ENCODE peak calls at places on chromosomes 5 and 9, in nine cellular contexts. One of them, this sample, is unnamed.

GRCh38 chr5:78129632-78130031 is 164.9 kb downstream of the AP3B1 start:
- DNase-seq in COR-L47: no peak
- DNase-seq in HT-29: no peak
- DNase-seq in nephron progenitor cell: no peak
- DNase-seq in C1 segment of cervical spinal cord: no peak
- DNase-seq in NCI-H69: peak; percentile 92
- DNase-seq in right cardiac atrium: no peak
- DNase-seq in stimulated activated CD8-positive, alpha-beta memory T cell treated with anti-CD3 and anti-CD28 coated beads, Interleukin-4, amount 100 ng/mL, for 24 hours: no peak
- DNase-seq in NCI-H1092: peak; percentile 41
- DNase-seq in this sample: no peak

GRCh38 chr9:116450378-116451139 is 236.5 kb upstream of the TRIM32 start:
- DNase-seq in COR-L47: no peak
- DNase-seq in HT-29: no peak
- DNase-seq in nephron progenitor cell: no peak
- DNase-seq in C1 segment of cervical spinal cord: no peak
- DNase-seq in NCI-H69: no peak
- DNase-seq in right cardiac atrium: no peak
- DNase-seq in stimulated activated CD8-positive, alpha-beta memory T cell treated with anti-CD3 and anti-CD28 coated beads, Interleukin-4, amount 100 ng/mL, for 24 hours: no peak
- DNase-seq in NCI-H1092: no peak
- DNase-seq in this sample: no peak

GRCh38 chr5:76524872-76525271 is 98.3 kb downstream of the F2RL2 start:
- DNase-seq in COR-L47: no peak
- DNase-seq in HT-29: no peak
- DNase-seq in nephron progenitor cell: peak; percentile 12
- DNase-seq in C1 segment of cervical spinal cord: no peak
- DNase-seq in NCI-H69: peak; percentile 9
- DNase-seq in right cardiac atrium: no peak
- DNase-seq in stimulated activated CD8-positive, alpha-beta memory T cell treated with anti-CD3 and anti-CD28 coated beads, Interleukin-4, amount 100 ng/mL, for 24 hours: no peak
- DNase-seq in NCI-H1092: no peak
- DNase-seq in this sample: no peak

GRCh38 chr9:110971234-110971633 is 67.0 kb downstream of the LPAR1 start:
- DNase-seq in COR-L47: no peak
- DNase-seq in HT-29: no peak
- DNase-seq in nephron progenitor cell: no peak
- DNase-seq in C1 segment of cervical spinal cord: no peak
- DNase-seq in NCI-H69: no peak
- DNase-seq in right cardiac atrium: no peak
- DNase-seq in stimulated activated CD8-positive, alpha-beta memory T cell treated with anti-CD3 and anti-CD28 coated beads, Interleukin-4, amount 100 ng/mL, for 24 hours: no peak
- DNase-seq in NCI-H1092: no peak
- DNase-seq in this sample: no peak

GRCh38 chr5:58019614-58020013 is 440.3 kb downstream of the PLK2 start:
- DNase-seq in COR-L47: no peak
- DNase-seq in HT-29: peak; percentile 80
- DNase-seq in nephron progenitor cell: no peak
- DNase-seq in C1 segment of cervical spinal cord: no peak
- DNase-seq in NCI-H69: no peak
- DNase-seq in right cardiac atrium: peak; percentile 86
- DNase-seq in stimulated activated CD8-positive, alpha-beta memory T cell treated with anti-CD3 and anti-CD28 coated beads, Interleukin-4, amount 100 ng/mL, for 24 hours: no peak
- DNase-seq in NCI-H1092: no peak
- DNase-seq in this sample: no peak

GRCh38 chr5:14322437-14323187 is 179.5 kb downstream of the TRIO start:
- DNase-seq in COR-L47: peak; percentile 38
- DNase-seq in HT-29: no peak
- DNase-seq in nephron progenitor cell: no peak
- DNase-seq in C1 segment of cervical spinal cord: peak; percentile 60
- DNase-seq in NCI-H69: peak; percentile 30
- DNase-seq in right cardiac atrium: no peak
- DNase-seq in stimulated activated CD8-positive, alpha-beta memory T cell treated with anti-CD3 and anti-CD28 coated beads, Interleukin-4, amount 100 ng/mL, for 24 hours: no peak
- DNase-seq in NCI-H1092: peak; percentile 48
- DNase-seq in this sample: no peak

GRCh38 chr9:107999011-107999410 is 509.4 kb upstream of the KLF4 start:
- DNase-seq in COR-L47: no peak
- DNase-seq in HT-29: no peak
- DNase-seq in nephron progenitor cell: peak; percentile 7
- DNase-seq in C1 segment of cervical spinal cord: no peak
- DNase-seq in NCI-H69: peak; percentile 69
- DNase-seq in right cardiac atrium: no peak
- DNase-seq in stimulated activated CD8-positive, alpha-beta memory T cell treated with anti-CD3 and anti-CD28 coated beads, Interleukin-4, amount 100 ng/mL, for 24 hours: no peak
- DNase-seq in NCI-H1092: no peak
- DNase-seq in this sample: peak; percentile 15

GRCh38 chr5:107812570-107813141 is 141.9 kb upstream of the EFNA5 start:
- DNase-seq in COR-L47: no peak
- DNase-seq in HT-29: no peak
- DNase-seq in nephron progenitor cell: no peak
- DNase-seq in C1 segment of cervical spinal cord: no peak
- DNase-seq in NCI-H69: no peak
- DNase-seq in right cardiac atrium: peak; percentile 58
- DNase-seq in stimulated activated CD8-positive, alpha-beta memory T cell treated with anti-CD3 and anti-CD28 coated beads, Interleukin-4, amount 100 ng/mL, for 24 hours: no peak
- DNase-seq in NCI-H1092: no peak
- DNase-seq in this sample: no peak

GRCh38 chr5:98997000-98997399 is 68.2 kb upstream of the CHD1 start:
- DNase-seq in COR-L47: no peak
- DNase-seq in HT-29: no peak
- DNase-seq in nephron progenitor cell: no peak
- DNase-seq in C1 segment of cervical spinal cord: no peak
- DNase-seq in NCI-H69: no peak
- DNase-seq in right cardiac atrium: no peak
- DNase-seq in stimulated activated CD8-positive, alpha-beta memory T cell treated with anti-CD3 and anti-CD28 coated beads, Interleukin-4, amount 100 ng/mL, for 24 hours: no peak
- DNase-seq in NCI-H1092: no peak
- DNase-seq in this sample: no peak

GRCh38 chr5:54619732-54620582 is 102.4 kb downstream of the SNX18 start:
- DNase-seq in COR-L47: no peak
- DNase-seq in HT-29: no peak
- DNase-seq in nephron progenitor cell: no peak
- DNase-seq in C1 segment of cervical spinal cord: no peak
- DNase-seq in NCI-H69: peak; percentile 29
- DNase-seq in right cardiac atrium: no peak
- DNase-seq in stimulated activated CD8-positive, alpha-beta memory T cell treated with anti-CD3 and anti-CD28 coated beads, Interleukin-4, amount 100 ng/mL, for 24 hours: no peak
- DNase-seq in NCI-H1092: no peak
- DNase-seq in this sample: no peak

GRCh38 chr9:33791117-33791516 is 4.2 kb upstream of the PRSS3 start:
- DNase-seq in COR-L47: no peak
- DNase-seq in HT-29: no peak
- DNase-seq in nephron progenitor cell: no peak
- DNase-seq in C1 segment of cervical spinal cord: no peak
- DNase-seq in NCI-H69: peak; percentile 49
- DNase-seq in right cardiac atrium: no peak
- DNase-seq in stimulated activated CD8-positive, alpha-beta memory T cell treated with anti-CD3 and anti-CD28 coated beads, Interleukin-4, amount 100 ng/mL, for 24 hours: no peak
- DNase-seq in NCI-H1092: no peak
- DNase-seq in this sample: peak; percentile 48

GRCh38 chr9:123329329-123329955 is 26.6 kb upstream of the CRB2 start:
- DNase-seq in COR-L47: no peak
- DNase-seq in HT-29: peak; percentile 83
- DNase-seq in nephron progenitor cell: no peak
- DNase-seq in C1 segment of cervical spinal cord: no peak
- DNase-seq in NCI-H69: peak; percentile 62
- DNase-seq in right cardiac atrium: no peak
- DNase-seq in stimulated activated CD8-positive, alpha-beta memory T cell treated with anti-CD3 and anti-CD28 coated beads, Interleukin-4, amount 100 ng/mL, for 24 hours: no peak
- DNase-seq in NCI-H1092: no peak
- DNase-seq in this sample: no peak

GRCh38 chr5:73973135-73973534 is 347.1 kb downstream of the ARHGEF28 start:
- DNase-seq in COR-L47: no peak
- DNase-seq in HT-29: no peak
- DNase-seq in nephron progenitor cell: no peak
- DNase-seq in C1 segment of cervical spinal cord: no peak
- DNase-seq in NCI-H69: no peak
- DNase-seq in right cardiac atrium: no peak
- DNase-seq in stimulated activated CD8-positive, alpha-beta memory T cell treated with anti-CD3 and anti-CD28 coated beads, Interleukin-4, amount 100 ng/mL, for 24 hours: no peak
- DNase-seq in NCI-H1092: no peak
- DNase-seq in this sample: no peak

GRCh38 chr5:80569961-80570786 is at the start of gene ANKRD34B:
- DNase-seq in COR-L47: peak; percentile 59
- DNase-seq in HT-29: no peak
- DNase-seq in nephron progenitor cell: peak; percentile 67
- DNase-seq in C1 segment of cervical spinal cord: no peak
- DNase-seq in NCI-H69: peak; percentile 83
- DNase-seq in right cardiac atrium: peak; percentile 50
- DNase-seq in stimulated activated CD8-positive, alpha-beta memory T cell treated with anti-CD3 and anti-CD28 coated beads, Interleukin-4, amount 100 ng/mL, for 24 hours: peak; percentile 27
- DNase-seq in NCI-H1092: no peak
- DNase-seq in this sample: no peak

GRCh38 chr9:122191519-122191918 is 31.8 kb downstream of the MORN5 start:
- DNase-seq in COR-L47: no peak
- DNase-seq in HT-29: no peak
- DNase-seq in nephron progenitor cell: peak; percentile 48
- DNase-seq in C1 segment of cervical spinal cord: no peak
- DNase-seq in NCI-H69: no peak
- DNase-seq in right cardiac atrium: no peak
- DNase-seq in stimulated activated CD8-positive, alpha-beta memory T cell treated with anti-CD3 and anti-CD28 coated beads, Interleukin-4, amount 100 ng/mL, for 24 hours: no peak
- DNase-seq in NCI-H1092: no peak
- DNase-seq in this sample: no peak

GRCh38 chr5:66987126-66987525 is 209.5 kb downstream of the CD180 start:
- DNase-seq in COR-L47: no peak
- DNase-seq in HT-29: no peak
- DNase-seq in nephron progenitor cell: no peak
- DNase-seq in C1 segment of cervical spinal cord: no peak
- DNase-seq in NCI-H69: no peak
- DNase-seq in right cardiac atrium: no peak
- DNase-seq in stimulated activated CD8-positive, alpha-beta memory T cell treated with anti-CD3 and anti-CD28 coated beads, Interleukin-4, amount 100 ng/mL, for 24 hours: no peak
- DNase-seq in NCI-H1092: no peak
- DNase-seq in this sample: no peak

GRCh38 chr9:123321874-123322770 is 33.9 kb upstream of the CRB2 start:
- DNase-seq in COR-L47: no peak
- DNase-seq in HT-29: no peak
- DNase-seq in nephron progenitor cell: no peak
- DNase-seq in C1 segment of cervical spinal cord: no peak
- DNase-seq in NCI-H69: no peak
- DNase-seq in right cardiac atrium: no peak
- DNase-seq in stimulated activated CD8-positive, alpha-beta memory T cell treated with anti-CD3 and anti-CD28 coated beads, Interleukin-4, amount 100 ng/mL, for 24 hours: no peak
- DNase-seq in NCI-H1092: no peak
- DNase-seq in this sample: no peak

GRCh38 chr5:95861221-95861857 is 38.8 kb upstream of the GLRX start:
- DNase-seq in COR-L47: no peak
- DNase-seq in HT-29: no peak
- DNase-seq in nephron progenitor cell: no peak
- DNase-seq in C1 segment of cervical spinal cord: no peak
- DNase-seq in NCI-H69: peak; percentile 67
- DNase-seq in right cardiac atrium: peak; percentile 76
- DNase-seq in stimulated activated CD8-positive, alpha-beta memory T cell treated with anti-CD3 and anti-CD28 coated beads, Interleukin-4, amount 100 ng/mL, for 24 hours: no peak
- DNase-seq in NCI-H1092: no peak
- DNase-seq in this sample: peak; percentile 24

GRCh38 chr5:149117970-149118369 is 23.3 kb upstream of the ABLIM3 start:
- DNase-seq in COR-L47: no peak
- DNase-seq in HT-29: no peak
- DNase-seq in nephron progenitor cell: no peak
- DNase-seq in C1 segment of cervical spinal cord: no peak
- DNase-seq in NCI-H69: no peak
- DNase-seq in right cardiac atrium: no peak
- DNase-seq in stimulated activated CD8-positive, alpha-beta memory T cell treated with anti-CD3 and anti-CD28 coated beads, Interleukin-4, amount 100 ng/mL, for 24 hours: no peak
- DNase-seq in NCI-H1092: no peak
- DNase-seq in this sample: no peak

GRCh38 chr9:134939836-134940235 is 22.1 kb upstream of the FCN1 start:
- DNase-seq in COR-L47: no peak
- DNase-seq in HT-29: no peak
- DNase-seq in nephron progenitor cell: no peak
- DNase-seq in C1 segment of cervical spinal cord: no peak
- DNase-seq in NCI-H69: no peak
- DNase-seq in right cardiac atrium: no peak
- DNase-seq in stimulated activated CD8-positive, alpha-beta memory T cell treated with anti-CD3 and anti-CD28 coated beads, Interleukin-4, amount 100 ng/mL, for 24 hours: no peak
- DNase-seq in NCI-H1092: no peak
- DNase-seq in this sample: no peak

GRCh38 chr9:112546149-112547012 is 59.8 kb downstream of the KIAA1958 start:
- DNase-seq in COR-L47: no peak
- DNase-seq in HT-29: no peak
- DNase-seq in nephron progenitor cell: no peak
- DNase-seq in C1 segment of cervical spinal cord: no peak
- DNase-seq in NCI-H69: peak; percentile 29
- DNase-seq in right cardiac atrium: no peak
- DNase-seq in stimulated activated CD8-positive, alpha-beta memory T cell treated with anti-CD3 and anti-CD28 coated beads, Interleukin-4, amount 100 ng/mL, for 24 hours: no peak
- DNase-seq in NCI-H1092: no peak
- DNase-seq in this sample: no peak

GRCh38 chr9:105834404-105834803 is 140.1 kb downstream of the TMEM38B start:
- DNase-seq in COR-L47: no peak
- DNase-seq in HT-29: no peak
- DNase-seq in nephron progenitor cell: no peak
- DNase-seq in C1 segment of cervical spinal cord: no peak
- DNase-seq in NCI-H69: no peak
- DNase-seq in right cardiac atrium: no peak
- DNase-seq in stimulated activated CD8-positive, alpha-beta memory T cell treated with anti-CD3 and anti-CD28 coated beads, Interleukin-4, amount 100 ng/mL, for 24 hours: no peak
- DNase-seq in NCI-H1092: no peak
- DNase-seq in this sample: no peak

GRCh38 chr5:37751227-37751626 is 88.6 kb downstream of the GDNF start:
- DNase-seq in COR-L47: no peak
- DNase-seq in HT-29: no peak
- DNase-seq in nephron progenitor cell: no peak
- DNase-seq in C1 segment of cervical spinal cord: no peak
- DNase-seq in NCI-H69: no peak
- DNase-seq in right cardiac atrium: no peak
- DNase-seq in stimulated activated CD8-positive, alpha-beta memory T cell treated with anti-CD3 and anti-CD28 coated beads, Interleukin-4, amount 100 ng/mL, for 24 hours: no peak
- DNase-seq in NCI-H1092: no peak
- DNase-seq in this sample: no peak

GRCh38 chr9:121453232-121453892 is 46.3 kb downstream of the GGTA1 start:
- DNase-seq in COR-L47: peak; percentile 49
- DNase-seq in HT-29: no peak
- DNase-seq in nephron progenitor cell: no peak
- DNase-seq in C1 segment of cervical spinal cord: no peak
- DNase-seq in NCI-H69: peak; percentile 69
- DNase-seq in right cardiac atrium: no peak
- DNase-seq in stimulated activated CD8-positive, alpha-beta memory T cell treated with anti-CD3 and anti-CD28 coated beads, Interleukin-4, amount 100 ng/mL, for 24 hours: no peak
- DNase-seq in NCI-H1092: no peak
- DNase-seq in this sample: no peak

GRCh38 chr5:66306105-66306843 is 162.2 kb downstream of the SREK1 start:
- DNase-seq in COR-L47: peak; percentile 67
- DNase-seq in HT-29: peak; percentile 80
- DNase-seq in nephron progenitor cell: peak; percentile 45
- DNase-seq in C1 segment of cervical spinal cord: peak; percentile 10
- DNase-seq in NCI-H69: peak; percentile 86
- DNase-seq in right cardiac atrium: no peak
- DNase-seq in stimulated activated CD8-positive, alpha-beta memory T cell treated with anti-CD3 and anti-CD28 coated beads, Interleukin-4, amount 100 ng/mL, for 24 hours: no peak
- DNase-seq in NCI-H1092: peak; percentile 45
- DNase-seq in this sample: peak; percentile 63

GRCh38 chr9:20914556-20914955 is 116.9 kb downstream of the HACD4 start:
- DNase-seq in COR-L47: no peak
- DNase-seq in HT-29: no peak
- DNase-seq in nephron progenitor cell: no peak
- DNase-seq in C1 segment of cervical spinal cord: no peak
- DNase-seq in NCI-H69: no peak
- DNase-seq in right cardiac atrium: no peak
- DNase-seq in stimulated activated CD8-positive, alpha-beta memory T cell treated with anti-CD3 and anti-CD28 coated beads, Interleukin-4, amount 100 ng/mL, for 24 hours: no peak
- DNase-seq in NCI-H1092: no peak
- DNase-seq in this sample: no peak

GRCh38 chr5:32836176-32836575 is 125.1 kb downstream of the NPR3 start:
- DNase-seq in COR-L47: no peak
- DNase-seq in HT-29: no peak
- DNase-seq in nephron progenitor cell: no peak
- DNase-seq in C1 segment of cervical spinal cord: no peak
- DNase-seq in NCI-H69: no peak
- DNase-seq in right cardiac atrium: no peak
- DNase-seq in stimulated activated CD8-positive, alpha-beta memory T cell treated with anti-CD3 and anti-CD28 coated beads, Interleukin-4, amount 100 ng/mL, for 24 hours: no peak
- DNase-seq in NCI-H1092: no peak
- DNase-seq in this sample: no peak

GRCh38 chr9:6090272-6090671 is 74.8 kb upstream of the RANBP6 start:
- DNase-seq in COR-L47: no peak
- DNase-seq in HT-29: no peak
- DNase-seq in nephron progenitor cell: no peak
- DNase-seq in C1 segment of cervical spinal cord: peak; percentile 1
- DNase-seq in NCI-H69: no peak
- DNase-seq in right cardiac atrium: no peak
- DNase-seq in stimulated activated CD8-positive, alpha-beta memory T cell treated with anti-CD3 and anti-CD28 coated beads, Interleukin-4, amount 100 ng/mL, for 24 hours: no peak
- DNase-seq in NCI-H1092: no peak
- DNase-seq in this sample: no peak

This sample was measured in HCT116.